ENCODE peak calls at places on chromosomes 13 and 19, in nine cellular contexts. W is Caco-2, K is esophagus squamous epithelium, O is esophagus muscularis mucosa, L is K562, Y is heart left ventricle, M is transverse colon, A is mesendoderm, D is mucosa of descending colon. B is an unnamed sample. For H3K4me1, the result is how much of the 10 kb centered on the place peaks cover.

GRCh38 chr13:39349391-39349790 is 253.6 kb downstream of the LHFPL6 start:
- DNase-seq in K (no peak), Y (no peak), L (no peak), D (no peak), M (no peak), A (no peak), W (no peak), O (no peak), B (no peak)

GRCh38 chr13:97781891-97782305 is 171.6 kb upstream of the IPO5 start:
- DNase-seq in L (no peak), K (no peak), A (no peak), D (no peak), Y (no peak), M (no peak), O (no peak), W (no peak), B (no peak)

GRCh38 chr13:71864981-71865857 is 1.8 kb downstream of the DACH1 start:
- DNase-seq in O (no peak), D (peak), K (no peak), A (peak), M (peak), W (no peak), L (no peak), Y (peak), B (no peak)

GRCh38 chr19:13001502-13002388 is 6.5 kb downstream of the NFIX start:
- DNase-seq in A (no peak), W (no peak), M (peak), K (no peak), D (peak), L (no peak), Y (peak), O (no peak), B (no peak)

GRCh38 chr13:73720216-73720840 is 413.9 kb downstream of the KLF12 start:
- DNase-seq in K (no peak), D (no peak), M (no peak), L (no peak), O (no peak), W (no peak), Y (no peak), A (no peak), B (no peak)

GRCh38 chr19:18153555-18154134 is 682 bp downstream of the PIK3R2 start:
- DNase-seq in O (peak), A (no peak), Y (no peak), W (no peak), M (peak), L (peak), K (no peak), D (peak), B (peak)

GRCh38 chr13:76164290-76164689 is 528.2 kb downstream of the LMO7 start:
- DNase-seq in L (no peak), Y (no peak), D (no peak), M (no peak), W (no peak), O (no peak), A (no peak), K (no peak), B (no peak)

GRCh38 chr13:22800726-22801401 is 379.9 kb upstream of the SGCG start:
- DNase-seq in L (no peak), O (no peak), M (peak), A (no peak), Y (no peak), K (no peak), W (no peak), D (no peak), B (no peak)

GRCh38 chr19:35882074-35882832 is 13.9 kb downstream of the APLP1 start:
- DNase-seq in O (no peak), M (no peak), W (no peak), L (peak), A (peak), Y (no peak), D (no peak), K (no peak), B (peak)

GRCh38 chr13:46556380-46556779 is 3.4 kb downstream of the LRCH1 start:
- DNase-seq in D (no peak), M (no peak), O (no peak), A (no peak), W (no peak), L (no peak), Y (no peak), K (no peak), B (no peak)

GRCh38 chr13:45925151-45925550 is 73.6 kb upstream of the SIAH3 start:
- DNase-seq in A (no peak), D (no peak), L (peak), O (no peak), M (no peak), W (no peak), Y (no peak), K (no peak), B (no peak)

GRCh38 chr19:57241181-57241580 is 749 bp downstream of the ZNF805 start:
- DNase-seq in W (no peak), D (no peak), A (peak), O (peak), M (no peak), L (no peak), K (no peak), Y (no peak), B (no peak)

GRCh38 chr19:17556995-17557394 is 1.5 kb downstream of the COLGALT1 start:
- DNase-seq in D (no peak), L (no peak), Y (no peak), W (no peak), O (no peak), K (no peak), M (no peak), A (no peak), B (no peak)

GRCh38 chr19:961866-962620 is 22.1 kb upstream of the WDR18 start:
- DNase-seq in K (no peak), D (peak), W (peak), M (peak), L (peak), A (no peak), O (no peak), Y (no peak), B (no peak)

DNA sequence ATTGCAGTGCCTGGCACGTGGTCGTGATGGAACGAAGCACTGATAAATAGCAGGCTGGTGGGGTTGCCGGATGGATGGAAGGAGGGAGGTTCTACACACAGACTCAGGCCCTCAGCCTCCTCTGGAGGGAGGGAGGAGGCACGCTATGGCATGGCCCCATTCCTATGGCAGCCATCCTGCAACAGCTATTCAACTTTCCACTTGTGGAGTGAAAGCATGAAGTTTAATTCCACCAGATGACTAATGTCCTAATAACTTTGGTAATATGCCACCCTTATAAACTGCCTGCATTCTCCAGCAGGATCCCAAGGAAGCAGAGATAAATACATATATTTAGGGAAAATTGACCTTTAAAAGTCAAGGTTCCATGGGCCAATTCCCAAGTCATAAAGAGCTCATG is 92.4 kb downstream of the KL start:
- DNase-seq in K (no peak), A (no peak), L (no peak), O (no peak), Y (no peak), D (no peak), M (no peak), W (no peak), B (no peak)
- H3K4me1 ChIP-seq in K (half or more), A (under half), L (under half), O (half or more), Y (half or more), D (under half), M (under half), W (under half), B (under half)

DNA sequence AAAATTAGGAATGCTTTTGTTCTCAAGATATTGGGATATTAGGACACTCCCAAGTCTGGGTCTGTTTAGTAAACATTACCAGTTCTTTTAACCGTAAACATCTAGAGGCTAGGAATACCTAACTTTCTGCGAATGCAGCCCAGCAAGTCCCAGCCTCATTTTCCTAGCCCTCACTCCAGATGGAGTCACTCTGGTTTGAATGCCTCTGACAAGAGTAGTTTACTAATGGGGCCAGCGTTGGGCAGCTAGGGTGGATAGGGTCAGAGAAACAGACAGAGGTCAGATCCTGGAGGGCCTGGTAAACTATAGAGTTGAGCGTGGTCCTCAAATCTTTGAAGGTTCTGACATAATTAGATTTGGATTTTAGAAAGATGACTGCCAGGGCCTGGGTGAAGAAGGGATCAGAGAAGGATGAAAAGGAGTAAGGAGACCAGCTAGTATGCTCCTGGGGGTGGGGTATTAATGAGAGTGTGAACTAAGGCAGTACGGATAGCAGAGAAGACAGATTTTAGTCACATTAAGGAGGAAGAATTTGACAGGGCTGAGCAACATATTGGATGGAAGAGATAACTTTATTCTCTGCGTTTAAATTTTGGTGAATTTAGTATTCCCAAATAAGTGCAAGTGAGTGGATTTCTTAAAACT is 53.7 kb downstream of the WDFY2 start:
- DNase-seq in K (no peak), W (no peak), A (peak), O (no peak), Y (no peak), M (no peak), D (no peak), L (no peak), B (no peak)
- H3K4me1 ChIP-seq in K (half or more), W (under half), A (under half), O (under half), Y (under half), M (under half), D (under half), L (under half), B (under half)

GRCh38 chr19:54254195-54254906 is 2.7 kb downstream of the LILRB5 start:
- DNase-seq in L (no peak), M (no peak), O (no peak), A (no peak), K (no peak), D (no peak), Y (no peak), W (no peak), B (no peak)
- H3K4me1 ChIP-seq in L (under half), M (under half), O (under half), A (under half), K (under half), D (under half), Y (under half), W (under half), B (under half)

DNA sequence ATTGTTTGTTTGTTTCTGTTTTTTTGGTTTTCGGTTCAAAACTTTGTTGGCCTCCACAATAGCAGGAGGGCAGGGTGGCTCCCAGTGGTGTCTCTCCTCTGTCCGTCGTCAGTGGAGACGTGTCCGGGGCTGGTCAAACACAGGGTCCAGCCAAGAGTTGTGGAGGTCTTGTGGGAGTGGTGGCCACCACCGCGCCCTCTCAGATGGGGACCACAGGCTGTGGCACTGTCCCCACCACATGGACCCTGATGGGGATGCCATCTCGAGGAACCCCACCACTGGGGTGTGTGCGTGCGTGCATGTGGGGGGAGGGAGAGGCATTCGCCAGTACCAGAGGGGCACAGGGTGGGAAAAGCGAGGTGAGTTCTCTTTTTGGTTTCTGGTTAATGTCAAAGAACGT is 13.8 kb downstream of the ZNF574 start:
- DNase-seq in K (no peak), L (no peak), D (no peak), W (no peak), O (no peak), Y (no peak), M (no peak), A (no peak), B (no peak)
- H3K4me1 ChIP-seq in K (half or more), L (under half), D (under half), W (under half), O (under half), Y (under half), M (under half), A (under half), B (under half)

DNA sequence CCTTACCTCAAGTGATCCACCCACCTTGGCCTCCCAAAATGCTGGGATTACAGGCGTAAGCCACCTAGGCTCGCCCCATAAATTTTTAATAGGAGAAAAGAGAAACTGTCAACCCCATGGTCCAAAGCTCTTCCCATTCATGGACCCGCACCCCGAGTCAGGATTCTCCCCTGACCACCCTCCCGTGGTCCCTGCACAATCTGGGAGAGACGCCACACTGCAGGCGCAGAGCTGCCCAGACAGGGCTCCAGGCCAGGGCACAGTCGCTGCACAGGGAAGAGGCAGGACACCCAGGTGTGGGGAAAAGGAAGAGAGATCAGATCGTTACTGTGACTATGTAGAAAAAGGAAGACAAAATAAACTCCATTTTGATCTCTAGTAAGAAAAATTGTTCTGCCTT is 54.5 kb downstream of the ZNF93 start:
- DNase-seq in K (no peak), Y (no peak), O (peak), W (no peak), D (no peak), A (no peak), M (no peak), L (no peak), B (no peak)
- H3K4me1 ChIP-seq in K (under half), Y (under half), O (under half), W (under half), D (under half), A (under half), M (under half), L (under half), B (under half)

GRCh38 chr19:53868091-53868891 is 608 bp downstream of the MYADM start:
- DNase-seq in K (no peak), W (peak), M (peak), O (no peak), D (peak), A (peak), L (peak), Y (peak), B (no peak)
- H3K4me1 ChIP-seq in K (half or more), W (under half), M (half or more), O (half or more), D (under half), A (under half), L (half or more), Y (under half), B (under half)

GRCh38 chr13:51665456-51665855 is 81.2 kb downstream of the WDFY2 start:
- DNase-seq in Y (no peak), W (no peak), O (no peak), M (no peak), L (no peak), A (no peak), D (no peak), K (no peak), B (no peak)

GRCh38 chr13:51663980-51664957 is 80.0 kb downstream of the WDFY2 start:
- DNase-seq in K (no peak), A (no peak), M (no peak), D (no peak), W (no peak), L (no peak), Y (no peak), O (no peak), B (peak)

GRCh38 chr13:51666316-51666715 is 82.1 kb downstream of the WDFY2 start:
- DNase-seq in W (no peak), O (no peak), D (no peak), K (no peak), M (no peak), A (no peak), Y (no peak), L (no peak), B (no peak)

GRCh38 chr13:51666839-51667238 is 82.6 kb downstream of the WDFY2 start:
- DNase-seq in M (no peak), O (no peak), K (no peak), D (no peak), Y (no peak), A (no peak), L (no peak), W (no peak), B (no peak)

DNA sequence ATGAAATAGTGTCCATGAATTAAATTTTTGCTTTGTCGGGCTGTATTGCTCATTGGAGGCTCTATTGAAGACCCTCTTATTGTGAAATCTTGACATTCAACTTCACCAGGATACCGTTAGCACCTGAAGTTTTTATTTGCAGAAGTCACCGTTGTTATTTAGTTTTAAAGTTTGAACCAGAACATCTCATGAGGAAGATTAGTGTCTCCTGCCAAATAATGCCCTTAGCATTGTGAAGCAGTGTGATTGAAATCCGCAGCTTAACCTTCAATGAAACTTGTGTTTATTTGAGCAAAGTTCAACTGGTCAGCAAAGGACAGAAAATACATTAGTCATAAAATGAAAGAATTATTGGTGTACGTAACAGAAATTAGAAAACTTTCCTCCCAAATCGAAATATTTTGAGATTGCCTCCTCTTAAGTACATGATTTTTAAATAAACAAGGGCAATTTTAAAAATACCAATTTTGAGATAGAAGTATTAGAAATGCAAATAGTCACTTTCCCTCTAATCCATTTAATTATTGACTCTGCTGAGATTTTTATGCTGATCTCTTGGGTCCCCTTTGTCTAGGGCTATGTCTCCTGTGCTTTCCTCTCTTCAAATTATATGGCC is 84.4 kb downstream of the WDFY2 start:
- DNase-seq in W (no peak), O (no peak), K (no peak), D (no peak), M (no peak), Y (no peak), A (no peak), L (no peak), B (no peak)
- H3K4me1 ChIP-seq in W (under half), O (under half), K (half or more), D (under half), M (under half), Y (under half), A (under half), L (under half), B (under half)

GRCh38 chr19:41377977-41378707 is 1.8 kb downstream of the TMEM91 start:
- DNase-seq in Y (no peak), K (no peak), D (no peak), O (no peak), A (peak), W (no peak), M (no peak), L (peak), B (no peak)

GRCh38 chr19:41376998-41377365 is 649 bp downstream of the TMEM91 start:
- DNase-seq in L (no peak), O (no peak), D (no peak), A (no peak), W (no peak), Y (no peak), K (no peak), M (no peak), B (no peak)

GRCh38 chr19:41373993-41374392 is 2.3 kb upstream of the TMEM91 start:
- DNase-seq in L (no peak), Y (peak), W (no peak), O (peak), D (peak), M (peak), A (no peak), K (no peak), B (no peak)

GRCh38 chr19:41371541-41371940 is 4.8 kb upstream of the TMEM91 start:
- DNase-seq in Y (no peak), M (no peak), W (no peak), D (no peak), O (no peak), K (no peak), L (no peak), A (no peak), B (no peak)

GRCh38 chr19:41376241-41376997 is at the start of gene TMEM91:
- DNase-seq in A (peak), K (no peak), L (peak), O (no peak), M (peak), D (peak), W (no peak), Y (peak), B (no peak)
- H3K4me1 ChIP-seq in A (under half), K (half or more), L (under half), O (under half), M (under half), D (under half), W (under half), Y (under half), B (under half)

DNA sequence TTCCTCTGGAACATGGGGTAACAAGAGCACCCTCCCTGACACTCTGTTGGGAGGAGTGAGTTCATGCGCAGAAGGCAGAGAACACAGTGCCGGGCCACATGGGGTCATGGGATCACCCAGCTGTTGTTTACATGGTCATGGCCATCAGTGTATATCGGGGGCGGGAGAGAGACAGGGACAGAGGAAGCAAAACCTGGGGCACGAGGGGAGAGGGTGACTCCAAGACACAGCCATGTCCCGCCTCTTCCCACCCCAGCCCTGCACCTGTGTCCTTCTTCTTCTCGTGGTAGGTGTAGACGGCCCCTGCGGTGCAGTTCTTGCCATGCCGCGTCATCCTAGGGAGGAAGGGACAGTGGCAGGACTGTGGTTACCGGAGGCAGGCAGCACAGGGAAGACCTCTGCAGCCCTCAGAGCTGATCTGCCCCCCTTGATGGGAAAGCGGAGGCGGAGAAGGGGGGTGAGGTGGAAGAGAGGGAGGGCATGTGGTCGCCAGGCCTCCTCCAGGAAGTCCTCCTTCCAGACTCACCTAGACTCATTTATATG is 19.9 kb downstream of the NOSIP start:
- DNase-seq in A (no peak), Y (peak), D (peak), W (no peak), M (peak), O (no peak), L (peak), K (no peak), B (peak)
- H3K4me1 ChIP-seq in A (under half), Y (under half), D (half or more), W (under half), M (half or more), O (under half), L (under half), K (under half), B (half or more)

B was measured in CD4-positive, CD25-positive, alpha-beta regulatory T cell.